ENCODE peak calls at places on chromosome 14, in five cellular contexts. Y is astrocyte of the spinal cord; S is activated T-cell treated with anti-CD3 and anti-CD28 coated beads, Interleukin-2, amount 50 U/mL, for 48 hours; U is T-helper 1 cell; J is stimulated activated CD4-positive, alpha-beta T cell treated with anti-CD3 and anti-CD28 coated beads, Interleukin-1b, Interleukin-23, amount 100 ng/mL, for 48 hours. Z is an unnamed sample.

GRCh38 chr14:59026086-59026485 is 162.4 kb upstream of the DAAM1 start:
- DNase-seq in Y (peak; percentile 29), S (no peak), U (no peak), J (no peak), Z (no peak)

GRCh38 chr14:75132374-75133086 is 5.7 kb upstream of the NEK9 start:
- DNase-seq in Y (peak; percentile 75), S (no peak), U (peak; percentile 72), J (peak; percentile 22), Z (peak; percentile 53)

GRCh38 chr14:39766397-39767000 is 334.3 kb upstream of the FBXO33 start:
- DNase-seq in Y (no peak), S (no peak), U (no peak), J (no peak), Z (no peak)

GRCh38 chr14:69606258-69606657 is 5.1 kb upstream of the SUSD6 start:
- DNase-seq in Y (no peak), S (no peak), U (no peak), J (no peak), Z (no peak)

GRCh38 chr14:87896393-87897380 is 96.3 kb downstream of the GALC start:
- DNase-seq in Y (peak; percentile 64), S (no peak), U (peak; percentile 11), J (no peak), Z (no peak)

GRCh38 chr14:74519316-74520074 is 25.9 kb downstream of the ISCA2 start:
- DNase-seq in Y (no peak), S (no peak), U (no peak), J (no peak), Z (no peak)

GRCh38 chr14:50856660-50857059 is 15.2 kb upstream of the ABHD12B start:
- DNase-seq in Y (no peak), S (no peak), U (no peak), J (no peak), Z (no peak)

GRCh38 chr14:48398675-48399282 is 723.4 kb upstream of the MDGA2 start:
- DNase-seq in Y (peak; percentile 36), S (no peak), U (peak; percentile 1), J (no peak), Z (no peak)

GRCh38 chr14:102733326-102733725 is 43.9 kb upstream of the TRAF3 start:
- DNase-seq in Y (no peak), S (no peak), U (no peak), J (no peak), Z (no peak)

GRCh38 chr14:81710232-81710845 is 176.7 kb upstream of the SEL1L start:
- DNase-seq in Y (peak; percentile 4), S (no peak), U (peak; percentile 14), J (no peak), Z (peak; percentile 15)

GRCh38 chr14:92994131-92994676 is 71.3 kb downstream of the CHGA start:
- DNase-seq in Y (no peak), S (no peak), U (no peak), J (no peak), Z (no peak)

GRCh38 chr14:35257809-35258208 is 34.4 kb upstream of the PSMA6 start:
- DNase-seq in Y (no peak), S (no peak), U (no peak), J (no peak), Z (no peak)

GRCh38 chr14:58637391-58638230 is at the start of gene DACT1:
- DNase-seq in Y (peak; percentile 87), S (peak; percentile 70), U (peak; percentile 78), J (peak; percentile 62), Z (peak; percentile 80)

GRCh38 chr14:46651526-46652144 is at the start of gene RPL10L:
- DNase-seq in Y (no peak), S (peak; percentile 20), U (no peak), J (no peak), Z (peak; percentile 8)

GRCh38 chr14:60331201-60332045 is 82.4 kb downstream of the PPM1A start:
- DNase-seq in Y (peak; percentile 56), S (peak; percentile 85), U (peak; percentile 78), J (peak; percentile 82), Z (peak; percentile 90)

GRCh38 chr14:102215522-102216250 is 76.0 kb downstream of the WDR20 start:
- DNase-seq in Y (peak; percentile 32), S (no peak), U (no peak), J (no peak), Z (no peak)

GRCh38 chr14:68564826-68565760 is 227.8 kb downstream of the ZFP36L1 start:
- DNase-seq in Y (no peak), S (no peak), U (peak; percentile 27), J (peak; percentile 8), Z (peak; percentile 32)

GRCh38 chr14:94122438-94122837 is 7.0 kb downstream of the IFI27L2 start:
- DNase-seq in Y (no peak), S (no peak), U (no peak), J (no peak), Z (no peak)

GRCh38 chr14:34029921-34030334 is 79.1 kb upstream of the EGLN3 start:
- DNase-seq in Y (peak; percentile 13), S (no peak), U (no peak), J (no peak), Z (no peak)

GRCh38 chr14:60561845-60562746 is 53.1 kb downstream of the SIX6 start:
- DNase-seq in Y (peak; percentile 80), S (peak; percentile 33), U (peak; percentile 33), J (peak; percentile 10), Z (peak; percentile 60)

GRCh38 chr14:94356379-94357056 is 31.9 kb downstream of the SERPINA1 start:
- DNase-seq in Y (no peak), S (no peak), U (no peak), J (no peak), Z (no peak)

GRCh38 chr14:57247283-57247682 is 21.4 kb downstream of the EXOC5 start:
- DNase-seq in Y (no peak), S (no peak), U (no peak), J (no peak), Z (no peak)

GRCh38 chr14:89123215-89123614 is 293.8 kb downstream of the FOXN3 start:
- DNase-seq in Y (no peak), S (no peak), U (no peak), J (no peak), Z (no peak)

GRCh38 chr14:51639668-51640316 is 11.9 kb upstream of the FRMD6 start:
- DNase-seq in Y (no peak), S (no peak), U (no peak), J (no peak), Z (no peak)